ENCODE peak calls at places on chromosomes 3 and 15, in five cellular contexts. M is neural progenitor cell, H is PC-3, S is OCI-LY7, T is HCT116. Z is an unnamed sample.

GRCh38 chr3:78112266-78112665 is 1072.4 kb downstream of the ROBO2 start:
- DNase-seq in T (no peak), M (no peak), H (no peak), S (no peak), Z (no peak)

GRCh38 chr3:37712918-37713819 is 148.5 kb upstream of the CTDSPL start:
- DNase-seq in S (no peak), T (no peak), M (peak), H (peak), Z (no peak)

GRCh38 chr3:143001034-143001368 is 369 bp upstream of the U2SURP start:
- DNase-seq in H (no peak), S (peak), M (no peak), T (no peak), Z (no peak)

GRCh38 chr3:15556512-15556911 is 35.0 kb upstream of the COLQ start:
- DNase-seq in H (no peak), M (no peak), T (no peak), S (peak), Z (peak)

GRCh38 chr3:99789322-99789721 is 28.3 kb upstream of the CMSS1 start:
- DNase-seq in H (peak), T (peak), S (peak), M (peak), Z (peak)

GRCh38 chr3:17140670-17141505 is 256.1 kb downstream of the PLCL2 start:
- DNase-seq in H (peak), M (no peak), S (peak), T (no peak), Z (no peak)

GRCh38 chr3:131322946-131323505 is 58.5 kb upstream of the NUDT16 start:
- DNase-seq in S (no peak), H (no peak), M (no peak), T (no peak), Z (no peak)

GRCh38 chr3:102571985-102572384 is 137.2 kb downstream of the ZPLD1 start:
- DNase-seq in T (no peak), S (no peak), M (no peak), H (no peak), Z (no peak)

GRCh38 chr3:113140876-113141275 is 70.5 kb upstream of the BOC start:
- DNase-seq in H (no peak), M (no peak), S (no peak), T (no peak), Z (no peak)

GRCh38 chr3:138594150-138594934 is at the start of gene CEP70:
- DNase-seq in T (peak), S (peak), H (peak), M (peak), Z (peak)

GRCh38 chr3:138594935-138595259 is 837 bp upstream of the CEP70 start:
- DNase-seq in M (no peak), H (no peak), T (no peak), S (no peak), Z (no peak)

GRCh38 chr3:138598534-138598933 is 4.5 kb upstream of the CEP70 start:
- DNase-seq in S (no peak), H (no peak), M (no peak), T (no peak), Z (no peak)

GRCh38 chr3:138591392-138591791 is 2.7 kb downstream of the CEP70 start:
- DNase-seq in M (no peak), H (no peak), S (no peak), T (no peak), Z (no peak)

DNA sequence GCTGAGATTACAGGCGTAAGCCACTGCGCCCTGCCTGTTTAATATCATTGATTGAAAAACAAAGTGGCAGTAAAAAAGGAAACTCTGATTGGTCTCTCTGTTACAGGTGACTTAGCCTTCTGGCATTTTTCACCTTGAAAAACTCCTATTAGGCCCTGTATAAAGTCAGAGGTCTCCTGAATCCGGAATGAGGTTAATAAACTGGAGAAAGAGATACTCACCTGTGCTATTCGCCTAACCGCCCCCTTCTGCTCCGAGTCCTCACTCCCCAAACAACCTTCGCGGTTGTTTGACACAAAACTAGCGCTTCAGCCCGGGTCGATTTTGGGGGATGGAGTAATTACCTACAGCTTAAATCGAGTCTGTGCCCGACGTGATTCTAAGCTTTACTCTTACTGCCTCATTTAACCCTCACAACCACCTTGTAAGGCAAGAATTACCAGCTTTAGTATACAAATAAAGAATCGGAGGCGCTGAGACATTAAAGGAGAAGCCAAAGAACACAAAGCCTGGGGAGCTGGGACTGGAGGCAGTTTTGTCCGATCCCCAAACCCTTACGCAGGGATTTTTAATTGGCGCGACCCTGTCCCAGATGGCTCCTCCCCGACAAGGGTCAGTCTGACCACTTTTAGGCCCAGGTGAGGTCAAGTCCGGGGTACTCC is 441 bp downstream of the CEP70 start:
- DNase-seq in T (no peak), H (peak), M (no peak), S (no peak), Z (peak)
- TF ChIP-seq CTCF in T (no peak), H (no peak), M (no peak), S (no peak), Z (no peak)

GRCh38 chr3:105505167-105505566 is 138.5 kb downstream of the ALCAM start:
- DNase-seq in H (no peak), S (no peak), M (no peak), T (no peak), Z (no peak)

GRCh38 chr3:105502333-105502732 is 135.6 kb downstream of the ALCAM start:
- DNase-seq in T (no peak), S (no peak), H (no peak), M (no peak), Z (no peak)

GRCh38 chr3:105503191-105503593 is 136.5 kb downstream of the ALCAM start:
- DNase-seq in M (no peak), T (no peak), S (no peak), H (no peak), Z (no peak)

GRCh38 chr3:105504440-105504951 is 137.8 kb downstream of the ALCAM start:
- DNase-seq in H (no peak), M (no peak), S (no peak), T (no peak), Z (no peak)
- TF ChIP-seq EZH2phosphoT487 in H (no peak), M (no peak), S (no peak), T (no peak), Z (no peak)

GRCh38 chr3:157618075-157618760 is 115.0 kb upstream of the VEPH1 start:
- DNase-seq in H (peak), T (peak), M (peak), S (peak), Z (peak)
- TF ChIP-seq CTCF in H (peak), T (peak), M (peak), S (peak), Z (peak)

GRCh38 chr3:177498037-177498857 is 301.0 kb upstream of the TBL1XR1 start:
- DNase-seq in S (no peak), T (no peak), H (peak), M (no peak), Z (no peak)
- TF ChIP-seq EZH2phosphoT487 in S (no peak), T (no peak), H (no peak), M (no peak), Z (no peak)

GRCh38 chr15:59278120-59278519 is 71.5 kb downstream of the LDHAL6B start:
- DNase-seq in S (no peak), M (no peak), H (peak), T (no peak), Z (no peak)
- TF ChIP-seq CTCF in S (no peak), M (no peak), H (no peak), T (no peak), Z (no peak)

GRCh38 chr15:93201940-93202339 is 112.9 kb upstream of the RGMA start:
- DNase-seq in T (no peak), S (no peak), M (no peak), H (no peak), Z (no peak)

GRCh38 chr15:93209690-93210425 is 120.8 kb upstream of the RGMA start:
- DNase-seq in M (no peak), T (no peak), H (no peak), S (no peak), Z (no peak)

GRCh38 chr15:93202405-93202804 is 113.4 kb upstream of the RGMA start:
- DNase-seq in M (no peak), H (no peak), S (no peak), T (no peak), Z (no peak)

GRCh38 chr15:93203036-93203435 is 114.0 kb upstream of the RGMA start:
- DNase-seq in T (no peak), H (no peak), S (no peak), M (no peak), Z (no peak)

DNA sequence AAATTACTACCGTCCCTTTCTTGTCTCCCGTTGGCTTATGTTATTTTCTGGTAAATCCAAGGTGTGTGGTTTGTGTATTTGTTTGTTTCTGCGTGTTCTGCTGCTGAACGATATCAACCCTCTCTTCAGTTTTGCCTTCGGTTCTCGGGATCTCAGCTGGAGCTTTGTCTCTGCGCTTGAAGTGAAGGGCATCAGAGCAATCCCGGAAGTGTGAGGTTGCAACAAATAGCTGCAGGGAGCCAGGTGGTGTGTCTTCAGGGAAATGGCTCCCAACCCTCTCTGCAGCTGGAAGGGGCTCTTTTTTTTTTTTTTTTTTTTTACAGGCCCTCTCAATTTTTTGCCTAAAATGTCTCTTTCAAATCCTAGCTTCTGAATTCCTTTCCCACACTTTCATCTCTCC is 116.4 kb upstream of the RGMA start:
- DNase-seq in S (no peak), H (no peak), M (no peak), T (no peak), Z (no peak)
- TF ChIP-seq EZH2phosphoT487 in S (no peak), H (no peak), M (no peak), T (no peak), Z (no peak)

GRCh38 chr15:85614059-85614458 is 180.7 kb downstream of the KLHL25 start:
- DNase-seq in M (no peak), T (no peak), S (no peak), H (no peak), Z (no peak)

GRCh38 chr15:85616549-85616948 is 178.2 kb downstream of the KLHL25 start:
- DNase-seq in S (no peak), H (no peak), M (no peak), T (no peak), Z (no peak)

GRCh38 chr15:85618956-85619491 is 175.7 kb downstream of the KLHL25 start:
- DNase-seq in S (no peak), M (peak), H (no peak), T (no peak), Z (no peak)

GRCh38 chr15:85620321-85621044 is 174.2 kb downstream of the KLHL25 start:
- DNase-seq in H (no peak), T (no peak), S (no peak), M (no peak), Z (no peak)

DNA sequence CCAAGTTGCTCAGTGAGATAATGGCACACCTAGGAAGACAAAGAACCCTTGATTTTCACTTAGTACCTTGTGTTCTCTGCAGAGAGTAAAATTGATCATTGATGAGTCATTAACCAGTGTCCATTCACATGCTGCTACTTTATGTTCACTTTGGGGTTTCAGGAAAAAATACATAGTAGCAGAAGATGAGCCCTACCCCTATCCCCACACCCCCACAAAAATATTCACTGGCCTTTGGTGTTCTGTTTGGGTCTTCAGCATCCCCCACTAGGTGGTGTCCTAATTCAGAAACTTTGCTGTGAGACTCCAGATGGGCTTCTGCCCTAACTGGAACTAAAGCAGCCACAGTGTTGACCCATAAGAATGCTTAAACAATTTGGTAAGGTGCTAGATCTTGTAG is 178.8 kb downstream of the KLHL25 start:
- DNase-seq in T (peak), S (peak), M (peak), H (peak), Z (peak)
- TF ChIP-seq CTCF in T (peak), S (peak), M (peak), H (peak), Z (peak)

GRCh38 chr3:67459796-67460195 is 194.6 kb downstream of the SUCLG2 start:
- DNase-seq in S (no peak), H (no peak), M (no peak), T (no peak), Z (no peak)

GRCh38 chr3:67461667-67462142 is 192.7 kb downstream of the SUCLG2 start:
- DNase-seq in H (peak), S (no peak), T (no peak), M (no peak), Z (no peak)

GRCh38 chr3:67462185-67462584 is 192.2 kb downstream of the SUCLG2 start:
- DNase-seq in M (no peak), H (no peak), T (no peak), S (no peak), Z (no peak)

GRCh38 chr3:67459131-67459530 is 195.3 kb downstream of the SUCLG2 start:
- DNase-seq in H (no peak), S (no peak), M (no peak), T (no peak), Z (no peak)

DNA sequence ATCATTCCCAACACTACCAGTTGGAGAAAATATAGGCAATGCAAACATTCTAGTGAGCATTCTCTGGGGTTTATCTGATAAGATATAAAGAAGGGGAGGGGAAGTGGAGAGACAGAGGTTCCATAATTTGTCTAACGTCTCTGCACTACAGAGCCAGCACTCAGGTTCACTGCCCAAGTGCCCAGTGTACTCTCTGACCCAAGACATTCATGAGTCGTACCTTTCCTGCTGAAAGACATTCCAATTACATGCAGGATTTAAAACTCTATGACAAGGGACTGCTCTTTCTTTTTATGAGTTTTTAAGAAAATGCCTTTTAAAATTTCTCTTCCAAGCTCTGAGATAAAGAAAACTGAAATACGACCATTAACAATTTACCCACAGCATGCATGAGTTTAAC is 193.6 kb downstream of the SUCLG2 start:
- DNase-seq in T (no peak), M (no peak), H (no peak), S (no peak), Z (no peak)
- TF ChIP-seq EZH2phosphoT487 in T (no peak), M (no peak), H (no peak), S (no peak), Z (no peak)